ENCODE peak calls at places on chromosomes 4 and X, in ten cellular contexts. One of them, this sample, is unnamed.

GRCh38 chr4:3368841-3369760 is 72.7 kb upstream of the HGFAC start:
- DNase-seq in dorsolateral prefrontal cortex: peak
- DNase-seq in colonic mucosa: no peak
- DNase-seq in CD8-positive, alpha-beta memory T cell: no peak
- DNase-seq in astrocyte of the spinal cord: no peak
- DNase-seq in aorta: no peak
- DNase-seq in GM23248: no peak
- DNase-seq in A549: no peak
- DNase-seq in K562: no peak
- DNase-seq in heart right ventricle: no peak
- DNase-seq in this sample: no peak

GRCh38 chr4:10285028-10285427 is 168.4 kb upstream of the WDR1 start:
- DNase-seq in dorsolateral prefrontal cortex: no peak
- DNase-seq in colonic mucosa: no peak
- DNase-seq in CD8-positive, alpha-beta memory T cell: no peak
- DNase-seq in astrocyte of the spinal cord: no peak
- DNase-seq in aorta: no peak
- DNase-seq in GM23248: no peak
- DNase-seq in A549: no peak
- DNase-seq in K562: peak
- DNase-seq in heart right ventricle: no peak
- DNase-seq in this sample: no peak

GRCh38 chr4:4425119-4425690 is 38.3 kb downstream of the NSG1 start:
- DNase-seq in dorsolateral prefrontal cortex: no peak
- DNase-seq in colonic mucosa: no peak
- DNase-seq in CD8-positive, alpha-beta memory T cell: no peak
- DNase-seq in astrocyte of the spinal cord: no peak
- DNase-seq in aorta: peak
- DNase-seq in GM23248: peak
- DNase-seq in A549: no peak
- DNase-seq in K562: no peak
- DNase-seq in heart right ventricle: no peak
- DNase-seq in this sample: no peak

GRCh38 chr4:175540732-175541131 is 271.3 kb downstream of the GPM6A start:
- DNase-seq in dorsolateral prefrontal cortex: no peak
- DNase-seq in colonic mucosa: no peak
- DNase-seq in CD8-positive, alpha-beta memory T cell: no peak
- DNase-seq in astrocyte of the spinal cord: no peak
- DNase-seq in aorta: no peak
- DNase-seq in GM23248: no peak
- DNase-seq in A549: no peak
- DNase-seq in K562: no peak
- DNase-seq in heart right ventricle: no peak
- DNase-seq in this sample: no peak

GRCh38 chrX:137290011-137290410 is 256.2 kb upstream of the GPR101 start:
- DNase-seq in dorsolateral prefrontal cortex: no peak
- DNase-seq in colonic mucosa: no peak
- DNase-seq in CD8-positive, alpha-beta memory T cell: no peak
- DNase-seq in astrocyte of the spinal cord: no peak
- DNase-seq in aorta: no peak
- DNase-seq in GM23248: no peak
- DNase-seq in A549: no peak
- DNase-seq in K562: no peak
- DNase-seq in heart right ventricle: no peak
- DNase-seq in this sample: no peak

GRCh38 chrX:16711219-16712115 is 1.0 kb downstream of the CTPS2 start:
- DNase-seq in dorsolateral prefrontal cortex: no peak
- DNase-seq in colonic mucosa: no peak
- DNase-seq in CD8-positive, alpha-beta memory T cell: no peak
- DNase-seq in astrocyte of the spinal cord: no peak
- DNase-seq in aorta: peak
- DNase-seq in GM23248: peak
- DNase-seq in A549: no peak
- DNase-seq in K562: peak
- DNase-seq in heart right ventricle: no peak
- DNase-seq in this sample: peak

GRCh38 chr4:10108818-10109783 is 7.5 kb downstream of the WDR1 start:
- DNase-seq in dorsolateral prefrontal cortex: no peak
- DNase-seq in colonic mucosa: no peak
- DNase-seq in CD8-positive, alpha-beta memory T cell: peak
- DNase-seq in astrocyte of the spinal cord: no peak
- DNase-seq in aorta: no peak
- DNase-seq in GM23248: peak
- DNase-seq in A549: no peak
- DNase-seq in K562: no peak
- DNase-seq in heart right ventricle: no peak
- DNase-seq in this sample: no peak

GRCh38 chr4:158818595-158818994 is 49.8 kb downstream of the FNIP2 start:
- DNase-seq in dorsolateral prefrontal cortex: no peak
- DNase-seq in colonic mucosa: no peak
- DNase-seq in CD8-positive, alpha-beta memory T cell: no peak
- DNase-seq in astrocyte of the spinal cord: no peak
- DNase-seq in aorta: no peak
- DNase-seq in GM23248: no peak
- DNase-seq in A549: no peak
- DNase-seq in K562: no peak
- DNase-seq in heart right ventricle: no peak
- DNase-seq in this sample: no peak

GRCh38 chr4:10158355-10158942 is 41.9 kb upstream of the WDR1 start:
- DNase-seq in dorsolateral prefrontal cortex: no peak
- DNase-seq in colonic mucosa: no peak
- DNase-seq in CD8-positive, alpha-beta memory T cell: no peak
- DNase-seq in astrocyte of the spinal cord: no peak
- DNase-seq in aorta: no peak
- DNase-seq in GM23248: no peak
- DNase-seq in A549: no peak
- DNase-seq in K562: no peak
- DNase-seq in heart right ventricle: no peak
- DNase-seq in this sample: no peak

GRCh38 chr4:70624226-70624793 is 4.2 kb upstream of the ENAM start:
- DNase-seq in dorsolateral prefrontal cortex: no peak
- DNase-seq in colonic mucosa: no peak
- DNase-seq in CD8-positive, alpha-beta memory T cell: peak
- DNase-seq in astrocyte of the spinal cord: no peak
- DNase-seq in aorta: no peak
- DNase-seq in GM23248: no peak
- DNase-seq in A549: no peak
- DNase-seq in K562: no peak
- DNase-seq in heart right ventricle: no peak
- DNase-seq in this sample: no peak

GRCh38 chr4:37882665-37883296 is 8.1 kb upstream of the TBC1D1 start:
- DNase-seq in dorsolateral prefrontal cortex: no peak
- DNase-seq in colonic mucosa: no peak
- DNase-seq in CD8-positive, alpha-beta memory T cell: no peak
- DNase-seq in astrocyte of the spinal cord: no peak
- DNase-seq in aorta: no peak
- DNase-seq in GM23248: no peak
- DNase-seq in A549: no peak
- DNase-seq in K562: no peak
- DNase-seq in heart right ventricle: no peak
- DNase-seq in this sample: no peak

DNA sequence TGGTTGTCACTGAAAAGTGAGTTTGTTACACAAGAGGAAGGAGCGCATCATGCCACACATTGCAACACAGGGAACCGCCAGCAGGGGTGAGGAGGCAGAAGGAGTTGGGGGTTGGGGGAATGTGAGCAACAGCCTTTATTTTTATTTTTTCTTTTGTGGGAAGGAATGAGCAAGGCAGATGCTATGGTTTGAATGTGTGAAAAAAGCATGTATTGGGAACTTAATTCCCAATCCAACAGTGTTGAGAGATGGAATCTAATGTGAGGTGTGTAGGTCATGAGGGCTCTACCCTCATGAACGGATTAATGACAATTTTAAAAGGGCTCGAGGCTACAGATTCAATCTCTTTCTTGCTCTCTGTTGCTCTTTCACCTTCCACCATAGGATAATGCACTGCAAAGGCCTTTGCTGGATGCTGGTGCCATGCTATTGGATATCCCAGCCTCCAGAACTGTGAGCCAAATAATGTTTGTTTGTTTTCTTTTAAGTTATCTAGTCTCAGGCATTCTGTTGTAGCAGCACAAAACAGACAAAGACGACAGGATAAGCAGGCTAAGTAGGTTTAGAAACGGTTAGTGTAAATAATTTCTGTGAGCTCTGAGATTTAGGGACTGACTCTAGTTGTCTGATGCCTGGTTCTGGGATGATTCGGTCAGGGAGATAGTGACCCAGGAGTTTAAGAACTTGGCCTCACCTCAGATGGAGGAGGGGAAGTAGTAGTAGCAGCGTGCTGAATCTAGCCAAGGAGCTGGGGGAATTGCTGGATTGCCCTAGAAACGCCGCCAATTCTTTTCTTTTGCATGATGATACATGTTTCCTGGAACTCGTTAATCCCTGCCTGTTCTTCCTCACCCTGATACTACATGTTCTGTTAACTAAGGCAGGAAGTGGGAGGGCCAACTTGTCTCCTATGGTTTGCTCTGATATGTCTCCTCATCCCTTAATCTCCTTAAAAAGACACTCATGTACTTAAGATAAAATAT is 156.6 kb upstream of the CTSO start:
- DNase-seq in dorsolateral prefrontal cortex: no peak
- DNase-seq in colonic mucosa: no peak
- DNase-seq in CD8-positive, alpha-beta memory T cell: no peak
- DNase-seq in astrocyte of the spinal cord: no peak
- DNase-seq in aorta: no peak
- DNase-seq in GM23248: peak
- DNase-seq in A549: peak
- DNase-seq in K562: no peak
- DNase-seq in heart right ventricle: peak
- DNase-seq in this sample: no peak
- H3K4me3 ChIP-seq in dorsolateral prefrontal cortex: no peak
- H3K4me3 ChIP-seq in colonic mucosa: no peak
- H3K4me3 ChIP-seq in CD8-positive, alpha-beta memory T cell: no peak
- H3K4me3 ChIP-seq in astrocyte of the spinal cord: no peak
- H3K4me3 ChIP-seq in aorta: no peak
- H3K4me3 ChIP-seq in GM23248: no peak
- H3K4me3 ChIP-seq in A549: no peak
- H3K4me3 ChIP-seq in K562: no peak
- H3K4me3 ChIP-seq in heart right ventricle: no peak
- H3K4me3 ChIP-seq in this sample: no peak

DNA sequence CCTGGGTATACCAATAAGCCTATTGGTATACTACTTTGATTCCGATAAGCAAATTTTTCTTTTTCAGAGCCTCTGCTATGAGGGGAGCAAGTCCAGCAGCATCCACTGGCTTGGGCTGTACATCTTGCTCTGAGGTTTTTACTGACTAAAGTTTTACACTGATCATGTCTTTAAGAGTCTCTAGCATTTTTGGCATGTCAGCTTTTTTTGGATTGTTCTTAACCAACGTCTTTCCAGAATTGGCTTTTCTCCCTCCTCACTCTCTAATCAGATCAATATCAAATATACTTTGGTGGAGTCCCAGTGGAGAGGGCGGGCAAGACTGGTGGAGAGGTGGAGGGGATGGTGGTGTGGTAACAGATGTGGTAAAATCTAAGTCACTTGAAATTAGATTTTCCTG is 196.8 kb downstream of the HEPH start:
- DNase-seq in dorsolateral prefrontal cortex: no peak
- DNase-seq in colonic mucosa: no peak
- DNase-seq in CD8-positive, alpha-beta memory T cell: no peak
- DNase-seq in astrocyte of the spinal cord: no peak
- DNase-seq in aorta: no peak
- DNase-seq in GM23248: no peak
- DNase-seq in A549: no peak
- DNase-seq in K562: no peak
- DNase-seq in heart right ventricle: no peak
- DNase-seq in this sample: no peak
- H3K4me3 ChIP-seq in dorsolateral prefrontal cortex: no peak
- H3K4me3 ChIP-seq in colonic mucosa: no peak
- H3K4me3 ChIP-seq in CD8-positive, alpha-beta memory T cell: no peak
- H3K4me3 ChIP-seq in astrocyte of the spinal cord: no peak
- H3K4me3 ChIP-seq in aorta: no peak
- H3K4me3 ChIP-seq in GM23248: no peak
- H3K4me3 ChIP-seq in A549: no peak
- H3K4me3 ChIP-seq in K562: no peak
- H3K4me3 ChIP-seq in heart right ventricle: no peak
- H3K4me3 ChIP-seq in this sample: no peak

DNA sequence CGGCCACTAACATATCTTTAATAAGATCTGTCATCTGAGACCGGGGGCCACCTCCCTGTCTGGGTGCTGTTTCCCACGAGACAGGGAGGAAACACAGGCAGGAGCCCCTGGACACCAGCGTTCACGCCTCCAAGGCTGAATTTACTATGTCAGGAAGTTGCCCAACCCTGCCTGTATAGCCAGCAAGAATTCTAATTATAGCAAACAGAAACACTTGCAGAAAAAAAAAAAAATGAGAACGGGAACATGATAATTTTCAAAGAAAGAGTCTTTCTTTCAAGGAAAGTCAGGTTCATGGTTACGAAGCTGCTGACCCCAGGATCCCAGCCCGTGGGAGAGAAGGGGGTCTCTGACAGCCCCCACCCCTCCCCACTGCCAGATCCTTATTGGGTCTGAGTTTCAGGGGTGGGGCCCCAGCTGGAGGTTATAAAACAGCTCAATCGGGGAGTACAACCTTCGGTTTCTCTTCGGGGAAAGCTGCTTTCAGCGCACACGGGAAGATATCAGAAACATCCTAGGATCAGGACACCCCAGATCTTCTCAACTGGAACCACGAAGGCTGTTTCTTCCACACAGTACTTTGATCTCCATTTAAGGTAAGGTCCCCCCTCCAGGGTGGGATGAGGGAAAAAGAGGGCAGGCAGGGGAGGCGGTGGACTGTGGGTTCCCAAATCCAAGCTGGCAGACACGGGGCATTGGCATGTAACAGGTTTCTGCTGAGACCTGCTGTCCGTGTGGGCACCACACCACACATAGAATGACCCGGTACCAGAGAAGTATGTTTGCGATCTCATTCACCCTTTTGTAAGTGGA is at the start of gene IL3RA:
- DNase-seq in dorsolateral prefrontal cortex: no peak
- DNase-seq in colonic mucosa: peak
- DNase-seq in CD8-positive, alpha-beta memory T cell: no peak
- DNase-seq in astrocyte of the spinal cord: no peak
- DNase-seq in aorta: peak
- DNase-seq in GM23248: peak
- DNase-seq in A549: no peak
- DNase-seq in K562: no peak
- DNase-seq in heart right ventricle: peak
- DNase-seq in this sample: no peak
- H3K4me3 ChIP-seq in dorsolateral prefrontal cortex: peak
- H3K4me3 ChIP-seq in colonic mucosa: peak
- H3K4me3 ChIP-seq in CD8-positive, alpha-beta memory T cell: peak
- H3K4me3 ChIP-seq in astrocyte of the spinal cord: no peak
- H3K4me3 ChIP-seq in aorta: peak
- H3K4me3 ChIP-seq in GM23248: peak
- H3K4me3 ChIP-seq in A549: peak
- H3K4me3 ChIP-seq in K562: no peak
- H3K4me3 ChIP-seq in heart right ventricle: peak
- H3K4me3 ChIP-seq in this sample: peak

DNA sequence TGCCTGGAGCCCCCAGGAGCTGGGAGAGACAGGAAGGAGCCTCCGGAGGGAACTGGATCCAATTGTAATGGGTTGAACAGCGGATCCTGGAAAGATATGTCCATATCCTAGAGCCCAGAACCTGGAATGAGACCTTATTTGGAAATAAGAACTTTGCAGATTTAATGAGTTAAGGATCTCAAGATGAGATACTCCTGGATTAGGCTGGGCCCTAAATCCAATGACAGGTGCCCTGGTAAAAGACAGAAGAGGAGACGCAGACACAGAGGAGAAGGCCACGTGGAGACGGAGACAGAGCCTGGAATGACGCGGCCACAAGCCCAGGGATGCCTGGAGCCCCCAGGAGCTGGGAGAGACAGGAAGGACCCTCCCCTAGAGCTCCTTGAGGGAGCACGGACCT is 34.1 kb downstream of the P2RY8 start:
- DNase-seq in dorsolateral prefrontal cortex: no peak
- DNase-seq in colonic mucosa: no peak
- DNase-seq in CD8-positive, alpha-beta memory T cell: no peak
- DNase-seq in astrocyte of the spinal cord: no peak
- DNase-seq in aorta: peak
- DNase-seq in GM23248: no peak
- DNase-seq in A549: no peak
- DNase-seq in K562: no peak
- DNase-seq in heart right ventricle: no peak
- DNase-seq in this sample: no peak
- H3K4me3 ChIP-seq in dorsolateral prefrontal cortex: no peak
- H3K4me3 ChIP-seq in colonic mucosa: no peak
- H3K4me3 ChIP-seq in CD8-positive, alpha-beta memory T cell: no peak
- H3K4me3 ChIP-seq in astrocyte of the spinal cord: no peak
- H3K4me3 ChIP-seq in aorta: no peak
- H3K4me3 ChIP-seq in GM23248: no peak
- H3K4me3 ChIP-seq in A549: no peak
- H3K4me3 ChIP-seq in K562: no peak
- H3K4me3 ChIP-seq in heart right ventricle: no peak
- H3K4me3 ChIP-seq in this sample: no peak

This sample was measured in psoas muscle.